ENCODE peak calls at places on chromosomes 3 and 15, in five cellular contexts. One of them, this sample, is unnamed.

GRCh38 chr3:88188436-88188835 is 38.7 kb downstream of the C3orf38 start:
- ATAC-seq in sciatic nerve: no peak
- ATAC-seq in lower lobe of right lung: no peak
- ATAC-seq in stimulated activated naive CD8-positive, alpha-beta T cell treated with anti-CD3 and anti-CD28 coated beads, Interleukin-15, Interleukin-2, amounts not matched to agents 100 U/mL and 50 U/mL, for 24 hours: no peak
- ATAC-seq in A549: peak
- ATAC-seq in this sample: no peak

GRCh38 chr3:150931710-150932109 is 26.5 kb upstream of the MINDY4B start:
- ATAC-seq in sciatic nerve: peak
- ATAC-seq in lower lobe of right lung: no peak
- ATAC-seq in stimulated activated naive CD8-positive, alpha-beta T cell treated with anti-CD3 and anti-CD28 coated beads, Interleukin-15, Interleukin-2, amounts not matched to agents 100 U/mL and 50 U/mL, for 24 hours: no peak
- ATAC-seq in A549: no peak
- ATAC-seq in this sample: no peak

GRCh38 chr3:120764206-120764605 is 21.7 kb downstream of the GTF2E1 start:
- ATAC-seq in sciatic nerve: no peak
- ATAC-seq in lower lobe of right lung: no peak
- ATAC-seq in stimulated activated naive CD8-positive, alpha-beta T cell treated with anti-CD3 and anti-CD28 coated beads, Interleukin-15, Interleukin-2, amounts not matched to agents 100 U/mL and 50 U/mL, for 24 hours: no peak
- ATAC-seq in A549: no peak
- ATAC-seq in this sample: no peak

GRCh38 chr3:66822059-66823009 is 175.8 kb upstream of the KBTBD8 start:
- ATAC-seq in sciatic nerve: peak
- ATAC-seq in lower lobe of right lung: peak
- ATAC-seq in stimulated activated naive CD8-positive, alpha-beta T cell treated with anti-CD3 and anti-CD28 coated beads, Interleukin-15, Interleukin-2, amounts not matched to agents 100 U/mL and 50 U/mL, for 24 hours: no peak
- ATAC-seq in A549: peak
- ATAC-seq in this sample: peak

GRCh38 chr15:42083605-42083908 is 10.8 kb downstream of the PLA2G4D start:
- ATAC-seq in sciatic nerve: no peak
- ATAC-seq in lower lobe of right lung: no peak
- ATAC-seq in stimulated activated naive CD8-positive, alpha-beta T cell treated with anti-CD3 and anti-CD28 coated beads, Interleukin-15, Interleukin-2, amounts not matched to agents 100 U/mL and 50 U/mL, for 24 hours: no peak
- ATAC-seq in A549: no peak
- ATAC-seq in this sample: no peak

GRCh38 chr3:132268956-132269355 is 48.3 kb upstream of the ACP3 start:
- ATAC-seq in sciatic nerve: no peak
- ATAC-seq in lower lobe of right lung: no peak
- ATAC-seq in stimulated activated naive CD8-positive, alpha-beta T cell treated with anti-CD3 and anti-CD28 coated beads, Interleukin-15, Interleukin-2, amounts not matched to agents 100 U/mL and 50 U/mL, for 24 hours: no peak
- ATAC-seq in A549: no peak
- ATAC-seq in this sample: no peak

GRCh38 chr3:143901105-143901504 is 52.8 kb upstream of the SLC9A9 start:
- ATAC-seq in sciatic nerve: no peak
- ATAC-seq in lower lobe of right lung: no peak
- ATAC-seq in stimulated activated naive CD8-positive, alpha-beta T cell treated with anti-CD3 and anti-CD28 coated beads, Interleukin-15, Interleukin-2, amounts not matched to agents 100 U/mL and 50 U/mL, for 24 hours: no peak
- ATAC-seq in A549: no peak
- ATAC-seq in this sample: no peak

GRCh38 chr15:30941520-30941919 is 37.8 kb downstream of the FAN1 start:
- ATAC-seq in sciatic nerve: no peak
- ATAC-seq in lower lobe of right lung: no peak
- ATAC-seq in stimulated activated naive CD8-positive, alpha-beta T cell treated with anti-CD3 and anti-CD28 coated beads, Interleukin-15, Interleukin-2, amounts not matched to agents 100 U/mL and 50 U/mL, for 24 hours: no peak
- ATAC-seq in A549: no peak
- ATAC-seq in this sample: no peak

GRCh38 chr3:24168977-24169376 is 223.9 kb downstream of the NR1D2 start:
- ATAC-seq in sciatic nerve: no peak
- ATAC-seq in lower lobe of right lung: no peak
- ATAC-seq in stimulated activated naive CD8-positive, alpha-beta T cell treated with anti-CD3 and anti-CD28 coated beads, Interleukin-15, Interleukin-2, amounts not matched to agents 100 U/mL and 50 U/mL, for 24 hours: no peak
- ATAC-seq in A549: no peak
- ATAC-seq in this sample: no peak